ENCODE peak calls at places on chromosomes 13 and 19, in four cellular contexts. One of them, this sample, is unnamed.

GRCh38 chr13:51006067-51006800 is 96.6 kb downstream of the RNASEH2B start:
- DNase-seq in transverse colon: no peak
- DNase-seq in Peyer's patch: no peak
- DNase-seq in PC-3: no peak
- DNase-seq in this sample: no peak

GRCh38 chr19:3135961-3136683 is at the start of gene GNA15:
- DNase-seq in Peyer's patch: no peak
- DNase-seq in PC-3: no peak
- DNase-seq in transverse colon: peak
- DNase-seq in this sample: no peak

GRCh38 chr13:106466691-106467405 is 68.6 kb downstream of the EFNB2 start:
- DNase-seq in transverse colon: no peak
- DNase-seq in PC-3: no peak
- DNase-seq in Peyer's patch: no peak
- DNase-seq in this sample: no peak

GRCh38 chr13:99085139-99085845 is 107.4 kb upstream of the DOCK9 start:
- DNase-seq in Peyer's patch: no peak
- DNase-seq in transverse colon: no peak
- DNase-seq in PC-3: no peak
- DNase-seq in this sample: no peak

GRCh38 chr13:33057019-33057785 is 41.0 kb downstream of the KL start:
- DNase-seq in PC-3: peak
- DNase-seq in transverse colon: no peak
- DNase-seq in Peyer's patch: no peak
- DNase-seq in this sample: peak

GRCh38 chr19:18423258-18424020 is 4.2 kb downstream of the SSBP4 start:
- DNase-seq in Peyer's patch: no peak
- DNase-seq in transverse colon: no peak
- DNase-seq in PC-3: no peak
- DNase-seq in this sample: no peak

GRCh38 chr13:88031980-88032562 is 360.9 kb downstream of the SLITRK5 start:
- DNase-seq in PC-3: peak
- DNase-seq in transverse colon: no peak
- DNase-seq in Peyer's patch: no peak
- DNase-seq in this sample: no peak

GRCh38 chr19:54338521-54338920 is 441 bp downstream of the LILRA4 start:
- DNase-seq in transverse colon: no peak
- DNase-seq in PC-3: no peak
- DNase-seq in Peyer's patch: no peak
- DNase-seq in this sample: no peak

GRCh38 chr13:112940236-112940635 is 28.8 kb upstream of the MCF2L start:
- DNase-seq in Peyer's patch: no peak
- DNase-seq in transverse colon: no peak
- DNase-seq in PC-3: no peak
- DNase-seq in this sample: no peak

GRCh38 chr19:40594251-40594650 is 6.9 kb upstream of the LTBP4 start:
- DNase-seq in transverse colon: no peak
- DNase-seq in Peyer's patch: no peak
- DNase-seq in PC-3: no peak
- DNase-seq in this sample: no peak

GRCh38 chr13:69619651-69620050 is 488.0 kb upstream of the ATXN8OS start:
- DNase-seq in transverse colon: no peak
- DNase-seq in PC-3: no peak
- DNase-seq in Peyer's patch: no peak
- DNase-seq in this sample: no peak

GRCh38 chr13:114078501-114079451 is 53.6 kb downstream of the RASA3 start:
- DNase-seq in Peyer's patch: peak
- DNase-seq in PC-3: peak
- DNase-seq in transverse colon: peak
- DNase-seq in this sample: no peak

GRCh38 chr19:9309974-9310446 is 372 bp upstream of the ZNF699 start:
- DNase-seq in transverse colon: peak
- DNase-seq in Peyer's patch: no peak
- DNase-seq in PC-3: peak
- DNase-seq in this sample: peak

GRCh38 chr19:55677572-55678028 is 2.6 kb downstream of the EPN1 start:
- DNase-seq in PC-3: no peak
- DNase-seq in transverse colon: no peak
- DNase-seq in Peyer's patch: no peak
- DNase-seq in this sample: no peak

GRCh38 chr13:26942184-26942583 is 181.6 kb upstream of the GPR12 start:
- DNase-seq in PC-3: no peak
- DNase-seq in transverse colon: no peak
- DNase-seq in Peyer's patch: no peak
- DNase-seq in this sample: no peak

GRCh38 chr19:372306-372890 is 27.8 kb upstream of the MIER2 start:
- DNase-seq in PC-3: no peak
- DNase-seq in Peyer's patch: peak
- DNase-seq in transverse colon: no peak
- DNase-seq in this sample: no peak

GRCh38 chr13:20828540-20829364 is 55.0 kb upstream of the EEF1AKMT1 start:
- DNase-seq in PC-3: peak
- DNase-seq in transverse colon: peak
- DNase-seq in Peyer's patch: no peak
- DNase-seq in this sample: no peak

GRCh38 chr13:77290342-77290741 is 36.6 kb downstream of the MYCBP2 start:
- DNase-seq in transverse colon: no peak
- DNase-seq in PC-3: peak
- DNase-seq in Peyer's patch: no peak
- DNase-seq in this sample: no peak

GRCh38 chr13:91609353-91609752 is 210.9 kb downstream of the GPC5 start:
- DNase-seq in PC-3: peak
- DNase-seq in Peyer's patch: no peak
- DNase-seq in transverse colon: no peak
- DNase-seq in this sample: no peak

GRCh38 chr13:110922506-110922905 is 7.6 kb upstream of the ANKRD10 start:
- DNase-seq in transverse colon: no peak
- DNase-seq in Peyer's patch: no peak
- DNase-seq in PC-3: no peak
- DNase-seq in this sample: no peak

GRCh38 chr13:110923086-110923485 is 8.2 kb upstream of the ANKRD10 start:
- DNase-seq in PC-3: no peak
- DNase-seq in Peyer's patch: no peak
- DNase-seq in transverse colon: no peak
- DNase-seq in this sample: no peak

GRCh38 chr13:110923777-110924638 is 9.1 kb upstream of the ANKRD10 start:
- DNase-seq in transverse colon: no peak
- DNase-seq in PC-3: no peak
- DNase-seq in Peyer's patch: no peak
- DNase-seq in this sample: no peak

GRCh38 chr13:110924639-110924934 is 9.7 kb upstream of the ANKRD10 start:
- DNase-seq in transverse colon: no peak
- DNase-seq in Peyer's patch: no peak
- DNase-seq in PC-3: no peak
- DNase-seq in this sample: no peak

GRCh38 chr13:110925023-110925608 is 10.2 kb upstream of the ANKRD10 start:
- DNase-seq in Peyer's patch: no peak
- DNase-seq in PC-3: no peak
- DNase-seq in transverse colon: no peak
- DNase-seq in this sample: no peak
- TF ChIP-seq CTCF in Peyer's patch: no peak
- TF ChIP-seq CTCF in PC-3: peak
- TF ChIP-seq CTCF in transverse colon: no peak
- TF ChIP-seq CTCF in this sample: no peak

GRCh38 chr19:2061936-2062729 is 11.1 kb upstream of the MKNK2 start:
- DNase-seq in transverse colon: no peak
- DNase-seq in PC-3: no peak
- DNase-seq in Peyer's patch: no peak
- DNase-seq in this sample: no peak
- TF ChIP-seq CTCF in transverse colon: peak
- TF ChIP-seq CTCF in PC-3: no peak
- TF ChIP-seq CTCF in Peyer's patch: no peak
- TF ChIP-seq CTCF in this sample: no peak

GRCh38 chr19:50893047-50893737 is 18.0 kb downstream of the KLK4 start:
- DNase-seq in Peyer's patch: no peak
- DNase-seq in PC-3: no peak
- DNase-seq in transverse colon: no peak
- DNase-seq in this sample: no peak
- TF ChIP-seq CTCF in Peyer's patch: no peak
- TF ChIP-seq CTCF in PC-3: peak
- TF ChIP-seq CTCF in transverse colon: no peak
- TF ChIP-seq CTCF in this sample: no peak

DNA sequence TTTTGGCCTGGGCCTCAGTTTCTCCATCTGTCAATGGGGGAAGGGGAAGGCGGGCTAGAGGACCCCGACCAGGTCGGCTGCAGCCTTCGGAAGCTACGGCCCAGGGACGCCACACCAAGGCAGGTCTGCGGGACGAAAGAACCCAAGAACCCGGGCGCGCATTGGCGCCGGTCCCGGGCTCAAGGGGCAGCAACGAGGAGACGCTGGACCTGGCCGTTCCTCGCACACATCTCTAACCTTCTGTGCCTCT is 739 bp upstream of the ILF3 start:
- DNase-seq in transverse colon: no peak
- DNase-seq in Peyer's patch: no peak
- DNase-seq in PC-3: no peak
- DNase-seq in this sample: no peak
- TF ChIP-seq CTCF in transverse colon: no peak
- TF ChIP-seq CTCF in Peyer's patch: no peak
- TF ChIP-seq CTCF in PC-3: no peak
- TF ChIP-seq CTCF in this sample: no peak

GRCh38 chr19:5445071-5445470 is 10.1 kb upstream of the ZNRF4 start:
- DNase-seq in transverse colon: no peak
- DNase-seq in PC-3: no peak
- DNase-seq in Peyer's patch: no peak
- DNase-seq in this sample: no peak

GRCh38 chr19:5440299-5440698 is 14.9 kb upstream of the ZNRF4 start:
- DNase-seq in PC-3: no peak
- DNase-seq in Peyer's patch: no peak
- DNase-seq in transverse colon: no peak
- DNase-seq in this sample: no peak

GRCh38 chr19:5445667-5446066 is 9.6 kb upstream of the ZNRF4 start:
- DNase-seq in Peyer's patch: no peak
- DNase-seq in transverse colon: no peak
- DNase-seq in PC-3: peak
- DNase-seq in this sample: no peak

GRCh38 chr19:5444431-5444830 is 10.8 kb upstream of the ZNRF4 start:
- DNase-seq in Peyer's patch: no peak
- DNase-seq in transverse colon: no peak
- DNase-seq in PC-3: no peak
- DNase-seq in this sample: no peak

DNA sequence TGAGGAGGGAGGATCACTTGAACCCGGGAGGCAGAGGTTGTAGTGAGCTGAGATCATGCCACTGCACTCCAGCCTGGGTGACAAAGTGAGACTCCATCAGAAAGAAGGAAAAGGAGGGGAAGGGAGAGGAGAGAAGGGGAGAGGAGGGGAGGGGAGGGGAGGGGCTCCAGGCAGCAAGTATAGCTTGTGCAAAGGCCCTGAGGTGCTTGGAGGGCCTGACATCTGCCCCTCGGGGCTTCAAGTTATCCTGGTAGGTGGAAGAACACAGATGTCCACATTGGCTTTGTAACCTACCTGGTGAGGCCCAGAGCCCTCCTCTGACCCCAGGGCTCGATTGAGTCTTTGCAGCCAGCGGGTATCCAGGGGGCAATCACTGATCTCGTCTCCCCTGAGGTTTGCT is 11.5 kb upstream of the ZNRF4 start:
- DNase-seq in transverse colon: no peak
- DNase-seq in PC-3: no peak
- DNase-seq in Peyer's patch: no peak
- DNase-seq in this sample: no peak
- TF ChIP-seq CTCF in transverse colon: no peak
- TF ChIP-seq CTCF in PC-3: no peak
- TF ChIP-seq CTCF in Peyer's patch: no peak
- TF ChIP-seq CTCF in this sample: no peak

GRCh38 chr13:97879646-97880297 is 73.7 kb upstream of the IPO5 start:
- DNase-seq in Peyer's patch: no peak
- DNase-seq in transverse colon: no peak
- DNase-seq in PC-3: peak
- DNase-seq in this sample: no peak

GRCh38 chr13:97878421-97879375 is 74.8 kb upstream of the IPO5 start:
- DNase-seq in Peyer's patch: no peak
- DNase-seq in PC-3: peak
- DNase-seq in transverse colon: no peak
- DNase-seq in this sample: no peak

GRCh38 chr13:97881556-97881955 is 71.9 kb upstream of the IPO5 start:
- DNase-seq in transverse colon: no peak
- DNase-seq in Peyer's patch: no peak
- DNase-seq in PC-3: no peak
- DNase-seq in this sample: no peak

GRCh38 chr13:97883356-97883755 is 70.1 kb upstream of the IPO5 start:
- DNase-seq in Peyer's patch: no peak
- DNase-seq in transverse colon: no peak
- DNase-seq in PC-3: no peak
- DNase-seq in this sample: no peak

DNA sequence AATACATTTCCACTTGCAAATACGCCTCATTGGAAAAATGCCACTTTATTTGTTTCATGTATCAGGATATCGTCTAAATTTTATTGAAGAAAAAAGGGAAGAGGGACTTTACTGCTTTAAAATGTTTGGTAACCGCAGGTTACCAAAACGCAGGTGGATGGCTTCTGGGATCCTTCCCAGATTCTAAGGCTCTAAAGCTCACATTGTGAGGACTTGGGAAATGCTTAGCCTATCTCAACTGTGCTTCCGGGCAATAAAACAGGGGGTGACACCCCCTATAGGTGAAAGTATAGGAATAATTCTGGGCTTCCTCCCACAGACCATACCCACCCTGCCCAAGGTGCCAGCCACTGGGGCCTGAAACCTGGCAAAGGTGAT is 73.2 kb upstream of the IPO5 start:
- DNase-seq in Peyer's patch: no peak
- DNase-seq in PC-3: peak
- DNase-seq in transverse colon: no peak
- DNase-seq in this sample: no peak
- TF ChIP-seq CTCF in Peyer's patch: no peak
- TF ChIP-seq CTCF in PC-3: peak
- TF ChIP-seq CTCF in transverse colon: no peak
- TF ChIP-seq CTCF in this sample: no peak

This sample was measured in glutamatergic neuron.